ENCODE peak calls at places on chromosome 19, in six cellular contexts. O is cardiac muscle cell, V is esophagus muscularis mucosa, R is left lung, I is H1, D is neural progenitor cell. U is an unnamed sample.
A peak's percentile ranks its signal among the peaks of the same experiment; 100 is the strongest.

GRCh38 chr19:50972795-50973376 is 3.5 kb upstream of the KLK6 start:
- DNase-seq in O (no peak), V (no peak), R (no peak), I (no peak), D (no peak), U (no peak)

GRCh38 chr19:29889702-29890101 is 52.3 kb upstream of the URI1 start:
- DNase-seq in O (no peak), V (no peak), R (no peak), I (no peak), D (no peak), U (no peak)

GRCh38 chr19:2992958-2993357 is 15.6 kb downstream of the TLE6 start:
- DNase-seq in O (no peak), V (no peak), R (no peak), I (no peak), D (peak; percentile 43), U (no peak)

GRCh38 chr19:30523791-30524190 is 151.6 kb downstream of the ZNF536 start:
- DNase-seq in O (no peak), V (no peak), R (no peak), I (no peak), D (no peak), U (no peak)

GRCh38 chr19:38267780-38268430 is 3.5 kb downstream of the SPINT2 start:
- DNase-seq in O (no peak), V (no peak), R (peak; percentile 52), I (no peak), D (no peak), U (no peak)

GRCh38 chr19:36939153-36939552 is 23.0 kb downstream of the ZNF568 start:
- DNase-seq in O (peak; percentile 4), V (no peak), R (no peak), I (no peak), D (no peak), U (no peak)

GRCh38 chr19:44072543-44073401 is 813 bp downstream of the ZNF284 start:
- DNase-seq in O (no peak), V (no peak), R (no peak), I (no peak), D (no peak), U (no peak)

GRCh38 chr19:46384396-46384795 is 29.0 kb downstream of the CCDC8 start:
- DNase-seq in O (no peak), V (no peak), R (no peak), I (no peak), D (no peak), U (no peak)

GRCh38 chr19:45668342-45668871 is 386 bp downstream of the GIPR start:
- DNase-seq in O (no peak), V (no peak), R (no peak), I (no peak), D (no peak), U (no peak)

GRCh38 chr19:38401148-38401547 is 1.7 kb upstream of the FAM98C start:
- DNase-seq in O (no peak), V (no peak), R (no peak), I (no peak), D (no peak), U (no peak)

GRCh38 chr19:21147540-21147939 is 5.7 kb downstream of the ZNF431 start:
- DNase-seq in O (no peak), V (no peak), R (no peak), I (no peak), D (no peak), U (no peak)

GRCh38 chr19:11881151-11881800 is 6.3 kb upstream of the ZNF69 start:
- DNase-seq in O (peak; percentile 82), V (no peak), R (no peak), I (peak; percentile 83), D (peak; percentile 85), U (peak; percentile 61)

GRCh38 chr19:7923295-7924191 is 2.4 kb downstream of the CTXN1 start:
- DNase-seq in O (no peak), V (no peak), R (no peak), I (no peak), D (no peak), U (no peak)

GRCh38 chr19:9757544-9758501 is 10.7 kb downstream of the ZNF846 start:
- DNase-seq in O (no peak), V (no peak), R (no peak), I (no peak), D (no peak), U (no peak)
- H3K9me3 ChIP-seq in O (no peaks in the 10 kb centered on the region), V (peaks cover 7% of the 10 kb centered on the region), R (peaks cover 12% of the 10 kb centered on the region), I (peaks cover 50% of the 10 kb centered on the region), D (peaks cover 25% of the 10 kb centered on the region), U (peaks cover 4% of the 10 kb centered on the region)

GRCh38 chr19:58037927-58038687 is 4.3 kb downstream of the ZSCAN1 start:
- DNase-seq in O (no peak), V (no peak), R (no peak), I (peak; percentile 48), D (peak; percentile 69), U (no peak)
- H3K9me3 ChIP-seq in O (no peaks in the 10 kb centered on the region), V (no peaks in the 10 kb centered on the region), R (no peaks in the 10 kb centered on the region), I (peaks cover 2% of the 10 kb centered on the region), D (no peaks in the 10 kb centered on the region), U (no peaks in the 10 kb centered on the region)

GRCh38 chr19:57606931-57607330 is 7.1 kb upstream of the ZNF134 start:
- DNase-seq in O (no peak), V (no peak), R (no peak), I (no peak), D (no peak), U (no peak)
- H3K9me3 ChIP-seq in O (no peaks in the 10 kb centered on the region), V (peaks cover 4% of the 10 kb centered on the region), R (no peaks in the 10 kb centered on the region), I (no peaks in the 10 kb centered on the region), D (no peaks in the 10 kb centered on the region), U (no peaks in the 10 kb centered on the region)

GRCh38 chr19:56543776-56544175 is 5.0 kb downstream of the ZFP28 start:
- DNase-seq in O (no peak), V (no peak), R (no peak), I (no peak), D (no peak), U (no peak)
- H3K9me3 ChIP-seq in O (no peaks in the 10 kb centered on the region), V (no peaks in the 10 kb centered on the region), R (peaks cover 4% of the 10 kb centered on the region), I (peaks cover 12% of the 10 kb centered on the region), D (peaks cover 11% of the 10 kb centered on the region), U (no peaks in the 10 kb centered on the region)

DNA sequence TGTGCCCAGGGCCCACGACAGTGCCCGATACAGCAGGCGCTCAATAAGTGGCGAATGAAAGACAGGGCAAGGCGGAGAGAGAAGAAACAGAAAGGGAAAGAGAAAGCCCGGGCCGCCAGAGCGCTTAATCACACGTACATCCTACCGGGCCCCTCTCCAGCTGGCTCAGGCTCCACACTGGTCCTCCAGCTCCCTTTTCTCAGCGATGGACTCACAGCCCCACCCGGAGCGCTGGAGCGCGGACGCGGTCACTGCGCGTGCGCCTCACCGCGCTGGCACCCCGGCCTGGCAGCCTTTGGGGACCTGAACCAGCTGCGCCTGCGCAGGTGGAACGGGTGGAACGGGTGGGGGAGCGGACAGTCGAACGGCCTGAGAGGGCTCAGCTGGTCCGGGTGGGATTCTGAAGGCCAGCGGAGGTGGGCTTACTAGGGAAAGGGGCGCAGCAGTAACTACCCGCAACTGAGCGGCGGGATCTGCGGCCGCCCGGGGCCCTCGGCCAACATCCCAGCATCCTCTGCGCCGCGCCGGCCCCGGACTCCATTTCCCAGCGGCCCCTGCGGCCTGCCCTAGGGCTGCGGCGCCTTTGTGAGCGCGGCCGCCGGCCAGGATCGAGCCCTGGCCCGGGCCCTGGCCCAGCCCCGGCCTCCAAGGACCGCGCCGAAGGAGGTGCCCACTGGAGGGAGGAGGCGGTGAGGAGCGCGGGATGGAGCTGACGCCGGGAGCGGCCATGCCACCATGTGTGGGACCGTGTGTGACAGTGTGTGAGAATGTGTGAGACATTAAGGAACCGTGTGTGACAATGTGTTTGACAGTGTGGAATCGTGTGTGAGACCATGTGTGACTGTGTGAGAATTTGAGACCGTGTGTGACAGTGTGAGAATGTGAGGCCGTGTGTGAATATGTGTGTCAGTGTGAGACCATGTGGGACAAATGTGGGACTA is at the start of gene ZNF583:
- DNase-seq in O (peak; percentile 94), V (peak; percentile 97), R (peak; percentile 97), I (peak; percentile 93), D (peak; percentile 96), U (peak; percentile 73)
- H3K9me3 ChIP-seq in O (no peaks in the 10 kb centered on the region), V (no peaks in the 10 kb centered on the region), R (no peaks in the 10 kb centered on the region), I (peaks cover 7% of the 10 kb centered on the region), D (no peaks in the 10 kb centered on the region), U (peaks cover 2% of the 10 kb centered on the region)

U was measured in iPS DF 6.9.